ENCODE peak calls at places on chromosomes 6 and 20, in ten cellular contexts. One of them, this sample, is unnamed.

GRCh38 chr6:54195637-54196036 is 84.4 kb downstream of the MLIP start:
- DNase-seq in HepG2: no peak
- DNase-seq in HCT116: no peak
- DNase-seq in spleen: no peak
- DNase-seq in heart left ventricle: no peak
- DNase-seq in IMR-90: no peak
- DNase-seq in NB4: no peak
- DNase-seq in endothelial cell of umbilical vein: no peak
- DNase-seq in A549: no peak
- DNase-seq in K562: no peak
- DNase-seq in this sample: no peak

GRCh38 chr6:146028250-146028789 is 542 bp upstream of the GRM1 start:
- DNase-seq in HepG2: peak; percentile 36
- DNase-seq in HCT116: no peak
- DNase-seq in spleen: peak; percentile 78
- DNase-seq in heart left ventricle: peak; percentile 71
- DNase-seq in IMR-90: peak; percentile 42
- DNase-seq in NB4: peak; percentile 55
- DNase-seq in endothelial cell of umbilical vein: peak; percentile 52
- DNase-seq in A549: peak; percentile 34
- DNase-seq in K562: peak; percentile 80
- DNase-seq in this sample: no peak

GRCh38 chr6:225121-225721 is 67.1 kb upstream of the DUSP22 start:
- DNase-seq in HepG2: no peak
- DNase-seq in HCT116: no peak
- DNase-seq in spleen: no peak
- DNase-seq in heart left ventricle: peak; percentile 33
- DNase-seq in IMR-90: no peak
- DNase-seq in NB4: peak; percentile 88
- DNase-seq in endothelial cell of umbilical vein: no peak
- DNase-seq in A549: no peak
- DNase-seq in K562: no peak
- DNase-seq in this sample: no peak

GRCh38 chr6:111746983-111747773 is 126.1 kb downstream of the FYN start:
- DNase-seq in HepG2: no peak
- DNase-seq in HCT116: no peak
- DNase-seq in spleen: no peak
- DNase-seq in heart left ventricle: no peak
- DNase-seq in IMR-90: no peak
- DNase-seq in NB4: no peak
- DNase-seq in endothelial cell of umbilical vein: peak; percentile 54
- DNase-seq in A549: no peak
- DNase-seq in K562: no peak
- DNase-seq in this sample: no peak

GRCh38 chr20:4519530-4519929 is 202.2 kb upstream of the PRND start:
- DNase-seq in HepG2: no peak
- DNase-seq in HCT116: no peak
- DNase-seq in spleen: no peak
- DNase-seq in heart left ventricle: no peak
- DNase-seq in IMR-90: no peak
- DNase-seq in NB4: peak; percentile 46
- DNase-seq in endothelial cell of umbilical vein: peak; percentile 24
- DNase-seq in A549: peak; percentile 50
- DNase-seq in K562: peak; percentile 17
- DNase-seq in this sample: no peak

GRCh38 chr6:82906489-82906888 is 159.2 kb downstream of the UBE3D start:
- DNase-seq in HepG2: no peak
- DNase-seq in HCT116: no peak
- DNase-seq in spleen: no peak
- DNase-seq in heart left ventricle: no peak
- DNase-seq in IMR-90: peak; percentile 50
- DNase-seq in NB4: peak; percentile 35
- DNase-seq in endothelial cell of umbilical vein: peak; percentile 17
- DNase-seq in A549: no peak
- DNase-seq in K562: no peak
- DNase-seq in this sample: no peak

GRCh38 chr6:33848498-33848897 is 44.7 kb upstream of the MLN start:
- DNase-seq in HepG2: no peak
- DNase-seq in HCT116: no peak
- DNase-seq in spleen: no peak
- DNase-seq in heart left ventricle: no peak
- DNase-seq in IMR-90: no peak
- DNase-seq in NB4: no peak
- DNase-seq in endothelial cell of umbilical vein: no peak
- DNase-seq in A549: no peak
- DNase-seq in K562: no peak
- DNase-seq in this sample: no peak

GRCh38 chr6:168865-169455 is 123.3 kb upstream of the DUSP22 start:
- DNase-seq in HepG2: peak; percentile 59
- DNase-seq in HCT116: peak; percentile 38
- DNase-seq in spleen: no peak
- DNase-seq in heart left ventricle: no peak
- DNase-seq in IMR-90: peak; percentile 55
- DNase-seq in NB4: peak; percentile 61
- DNase-seq in endothelial cell of umbilical vein: peak; percentile 37
- DNase-seq in A549: peak; percentile 36
- DNase-seq in K562: no peak
- DNase-seq in this sample: no peak

GRCh38 chr6:36662827-36663256 is 15.7 kb upstream of the CDKN1A start:
- DNase-seq in HepG2: peak; percentile 68
- DNase-seq in HCT116: no peak
- DNase-seq in spleen: no peak
- DNase-seq in heart left ventricle: no peak
- DNase-seq in IMR-90: no peak
- DNase-seq in NB4: peak; percentile 52
- DNase-seq in endothelial cell of umbilical vein: no peak
- DNase-seq in A549: no peak
- DNase-seq in K562: no peak
- DNase-seq in this sample: no peak

GRCh38 chr20:10005885-10006284 is 28.9 kb upstream of the ANKEF1 start:
- DNase-seq in HepG2: no peak
- DNase-seq in HCT116: no peak
- DNase-seq in spleen: no peak
- DNase-seq in heart left ventricle: no peak
- DNase-seq in IMR-90: no peak
- DNase-seq in NB4: no peak
- DNase-seq in endothelial cell of umbilical vein: no peak
- DNase-seq in A549: no peak
- DNase-seq in K562: peak; percentile 7
- DNase-seq in this sample: no peak

GRCh38 chr20:33784225-33784624 is 26.9 kb upstream of the CHMP4B start:
- DNase-seq in HepG2: no peak
- DNase-seq in HCT116: no peak
- DNase-seq in spleen: no peak
- DNase-seq in heart left ventricle: no peak
- DNase-seq in IMR-90: no peak
- DNase-seq in NB4: no peak
- DNase-seq in endothelial cell of umbilical vein: no peak
- DNase-seq in A549: no peak
- DNase-seq in K562: no peak
- DNase-seq in this sample: no peak

GRCh38 chr6:169366177-169366901 is 112.7 kb upstream of the THBS2 start:
- DNase-seq in HepG2: no peak
- DNase-seq in HCT116: no peak
- DNase-seq in spleen: no peak
- DNase-seq in heart left ventricle: no peak
- DNase-seq in IMR-90: no peak
- DNase-seq in NB4: no peak
- DNase-seq in endothelial cell of umbilical vein: no peak
- DNase-seq in A549: no peak
- DNase-seq in K562: no peak
- DNase-seq in this sample: no peak

GRCh38 chr6:129621252-129621651 is 88.7 kb downstream of the ARHGAP18 start:
- DNase-seq in HepG2: peak; percentile 58
- DNase-seq in HCT116: no peak
- DNase-seq in spleen: no peak
- DNase-seq in heart left ventricle: no peak
- DNase-seq in IMR-90: no peak
- DNase-seq in NB4: peak; percentile 37
- DNase-seq in endothelial cell of umbilical vein: no peak
- DNase-seq in A549: peak; percentile 28
- DNase-seq in K562: no peak
- DNase-seq in this sample: no peak

GRCh38 chr6:31821301-31822037 is 6.1 kb upstream of the HSPA1B start:
- DNase-seq in HepG2: no peak
- DNase-seq in HCT116: no peak
- DNase-seq in spleen: peak; percentile 92
- DNase-seq in heart left ventricle: peak; percentile 82
- DNase-seq in IMR-90: peak; percentile 30
- DNase-seq in NB4: peak; percentile 81
- DNase-seq in endothelial cell of umbilical vein: peak; percentile 69
- DNase-seq in A549: peak; percentile 71
- DNase-seq in K562: peak; percentile 76
- DNase-seq in this sample: peak; percentile 89
- TF ChIP-seq POLR2A in HepG2: no peak
- TF ChIP-seq POLR2A in HCT116: peak; percentile 51
- TF ChIP-seq POLR2A in spleen: no peak
- TF ChIP-seq POLR2A in heart left ventricle: no peak
- TF ChIP-seq POLR2A in IMR-90: peak; percentile 14
- TF ChIP-seq POLR2A in NB4: peak; percentile 35
- TF ChIP-seq POLR2A in endothelial cell of umbilical vein: no peak
- TF ChIP-seq POLR2A in A549: no peak
- TF ChIP-seq POLR2A in K562: no peak
- TF ChIP-seq POLR2A in this sample: no peak

GRCh38 chr20:50695144-50695872 is 4.0 kb upstream of the RIPOR3 start:
- DNase-seq in HepG2: no peak
- DNase-seq in HCT116: no peak
- DNase-seq in spleen: no peak
- DNase-seq in heart left ventricle: no peak
- DNase-seq in IMR-90: no peak
- DNase-seq in NB4: no peak
- DNase-seq in endothelial cell of umbilical vein: no peak
- DNase-seq in A549: no peak
- DNase-seq in K562: no peak
- DNase-seq in this sample: peak; percentile 73
- TF ChIP-seq POLR2A in HepG2: no peak
- TF ChIP-seq POLR2A in HCT116: no peak
- TF ChIP-seq POLR2A in spleen: no peak
- TF ChIP-seq POLR2A in heart left ventricle: no peak
- TF ChIP-seq POLR2A in IMR-90: no peak
- TF ChIP-seq POLR2A in NB4: no peak
- TF ChIP-seq POLR2A in endothelial cell of umbilical vein: no peak
- TF ChIP-seq POLR2A in A549: no peak
- TF ChIP-seq POLR2A in K562: no peak
- TF ChIP-seq POLR2A in this sample: no peak

DNA sequence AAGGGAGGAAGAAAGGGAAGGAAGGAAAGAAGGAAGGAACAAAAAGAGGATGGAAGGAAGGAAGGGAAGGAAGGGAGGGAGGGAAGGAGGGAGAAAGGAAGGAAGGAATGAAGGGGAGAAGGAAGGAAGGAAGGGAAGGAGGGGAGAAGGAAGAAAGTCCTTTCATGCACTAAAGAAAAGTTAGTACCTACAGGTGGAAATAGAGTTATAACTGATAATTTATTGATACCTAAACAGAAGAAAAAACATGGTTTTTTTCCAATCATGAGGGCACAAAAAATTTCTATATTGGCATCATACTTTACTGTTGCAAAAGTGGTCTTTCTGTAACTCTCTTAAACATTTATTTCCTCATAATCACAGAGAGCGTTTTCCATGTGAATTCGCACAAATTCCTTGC is 659.4 kb downstream of the MAFB start:
- DNase-seq in HepG2: no peak
- DNase-seq in HCT116: no peak
- DNase-seq in spleen: no peak
- DNase-seq in heart left ventricle: no peak
- DNase-seq in IMR-90: no peak
- DNase-seq in NB4: no peak
- DNase-seq in endothelial cell of umbilical vein: no peak
- DNase-seq in A549: no peak
- DNase-seq in K562: no peak
- DNase-seq in this sample: no peak
- TF ChIP-seq POLR2A in HepG2: no peak
- TF ChIP-seq POLR2A in HCT116: no peak
- TF ChIP-seq POLR2A in spleen: no peak
- TF ChIP-seq POLR2A in heart left ventricle: no peak
- TF ChIP-seq POLR2A in IMR-90: no peak
- TF ChIP-seq POLR2A in NB4: no peak
- TF ChIP-seq POLR2A in endothelial cell of umbilical vein: no peak
- TF ChIP-seq POLR2A in A549: no peak
- TF ChIP-seq POLR2A in K562: no peak
- TF ChIP-seq POLR2A in this sample: no peak

GRCh38 chr6:30647039-30647801 is at the start of gene C6orf136:
- DNase-seq in HepG2: peak; percentile 91
- DNase-seq in HCT116: peak; percentile 87
- DNase-seq in spleen: peak; percentile 98
- DNase-seq in heart left ventricle: peak; percentile 82
- DNase-seq in IMR-90: peak; percentile 91
- DNase-seq in NB4: peak; percentile 96
- DNase-seq in endothelial cell of umbilical vein: peak; percentile 66
- DNase-seq in A549: peak; percentile 93
- DNase-seq in K562: peak; percentile 97
- DNase-seq in this sample: peak; percentile 93
- TF ChIP-seq POLR2A in HepG2: peak; percentile 77
- TF ChIP-seq POLR2A in HCT116: peak; percentile 41
- TF ChIP-seq POLR2A in spleen: no peak
- TF ChIP-seq POLR2A in heart left ventricle: no peak
- TF ChIP-seq POLR2A in IMR-90: no peak
- TF ChIP-seq POLR2A in NB4: peak; percentile 70
- TF ChIP-seq POLR2A in endothelial cell of umbilical vein: peak; percentile 69
- TF ChIP-seq POLR2A in A549: peak; percentile 49
- TF ChIP-seq POLR2A in K562: peak; percentile 86
- TF ChIP-seq POLR2A in this sample: no peak

GRCh38 chr6:94278146-94278545 is 858.8 kb upstream of the EPHA7 start:
- DNase-seq in HepG2: no peak
- DNase-seq in HCT116: no peak
- DNase-seq in spleen: no peak
- DNase-seq in heart left ventricle: no peak
- DNase-seq in IMR-90: no peak
- DNase-seq in NB4: no peak
- DNase-seq in endothelial cell of umbilical vein: no peak
- DNase-seq in A549: no peak
- DNase-seq in K562: no peak
- DNase-seq in this sample: no peak
- TF ChIP-seq POLR2A in HepG2: no peak
- TF ChIP-seq POLR2A in HCT116: no peak
- TF ChIP-seq POLR2A in spleen: no peak
- TF ChIP-seq POLR2A in heart left ventricle: no peak
- TF ChIP-seq POLR2A in IMR-90: no peak
- TF ChIP-seq POLR2A in NB4: no peak
- TF ChIP-seq POLR2A in endothelial cell of umbilical vein: no peak
- TF ChIP-seq POLR2A in A549: no peak
- TF ChIP-seq POLR2A in K562: no peak
- TF ChIP-seq POLR2A in this sample: no peak

GRCh38 chr20:62908971-62909791 is 17.1 kb downstream of the DIDO1 start:
- DNase-seq in HepG2: no peak
- DNase-seq in HCT116: no peak
- DNase-seq in spleen: no peak
- DNase-seq in heart left ventricle: no peak
- DNase-seq in IMR-90: no peak
- DNase-seq in NB4: no peak
- DNase-seq in endothelial cell of umbilical vein: no peak
- DNase-seq in A549: no peak
- DNase-seq in K562: no peak
- DNase-seq in this sample: no peak
- TF ChIP-seq POLR2A in HepG2: no peak
- TF ChIP-seq POLR2A in HCT116: no peak
- TF ChIP-seq POLR2A in spleen: no peak
- TF ChIP-seq POLR2A in heart left ventricle: no peak
- TF ChIP-seq POLR2A in IMR-90: no peak
- TF ChIP-seq POLR2A in NB4: no peak
- TF ChIP-seq POLR2A in endothelial cell of umbilical vein: no peak
- TF ChIP-seq POLR2A in A549: no peak
- TF ChIP-seq POLR2A in K562: no peak
- TF ChIP-seq POLR2A in this sample: no peak